ENCODE peak calls at places on chromosomes 13 and 19, in five cellular contexts. Q is omental fat pad, P is right atrium auricular region, U is Calu3, R is A549. T is an unnamed sample.

GRCh38 chr19:48806518-48806817 is 4.4 kb downstream of the BCAT2 start:
- DNase-seq in P (no peak), Q (no peak), U (peak), R (no peak), T (peak)

GRCh38 chr19:51493776-51494175 is 7.8 kb downstream of the SIGLEC12 start:
- DNase-seq in U (no peak), Q (no peak), R (no peak), P (no peak), T (no peak)

GRCh38 chr13:82627183-82627582 is 1255.1 kb downstream of the SLITRK1 start:
- DNase-seq in R (peak), Q (no peak), U (no peak), P (no peak), T (no peak)

GRCh38 chr19:14023404-14024235 is 4.3 kb upstream of the RLN3 start:
- DNase-seq in Q (no peak), R (peak), U (peak), P (no peak), T (peak)

GRCh38 chr19:49949735-49950589 is 11.0 kb downstream of the SIGLEC11 start:
- DNase-seq in U (no peak), R (no peak), P (no peak), Q (no peak), T (no peak)

GRCh38 chr13:50375792-50376191 is 360.5 kb downstream of the KCNRG start:
- DNase-seq in R (no peak), U (no peak), P (no peak), Q (no peak), T (no peak)

GRCh38 chr19:24127601-24128000 is 40.6 kb downstream of the ZNF254 start:
- DNase-seq in R (peak), Q (no peak), P (no peak), U (no peak), T (no peak)

GRCh38 chr13:39957868-39958676 is 302.6 kb downstream of the COG6 start:
- DNase-seq in Q (no peak), R (no peak), P (no peak), U (no peak), T (no peak)

GRCh38 chr19:4094761-4095487 is 28.2 kb upstream of the ZBTB7A start:
- DNase-seq in U (no peak), P (no peak), Q (no peak), R (no peak), T (no peak)

GRCh38 chr19:57566396-57567256 is 7.0 kb upstream of the ZNF550 start:
- DNase-seq in P (no peak), Q (no peak), U (no peak), R (peak), T (no peak)

GRCh38 chr19:37251308-37252229 is 33.6 kb downstream of the ZNF383 start:
- DNase-seq in R (peak), U (no peak), Q (peak), P (peak), T (no peak)

DNA sequence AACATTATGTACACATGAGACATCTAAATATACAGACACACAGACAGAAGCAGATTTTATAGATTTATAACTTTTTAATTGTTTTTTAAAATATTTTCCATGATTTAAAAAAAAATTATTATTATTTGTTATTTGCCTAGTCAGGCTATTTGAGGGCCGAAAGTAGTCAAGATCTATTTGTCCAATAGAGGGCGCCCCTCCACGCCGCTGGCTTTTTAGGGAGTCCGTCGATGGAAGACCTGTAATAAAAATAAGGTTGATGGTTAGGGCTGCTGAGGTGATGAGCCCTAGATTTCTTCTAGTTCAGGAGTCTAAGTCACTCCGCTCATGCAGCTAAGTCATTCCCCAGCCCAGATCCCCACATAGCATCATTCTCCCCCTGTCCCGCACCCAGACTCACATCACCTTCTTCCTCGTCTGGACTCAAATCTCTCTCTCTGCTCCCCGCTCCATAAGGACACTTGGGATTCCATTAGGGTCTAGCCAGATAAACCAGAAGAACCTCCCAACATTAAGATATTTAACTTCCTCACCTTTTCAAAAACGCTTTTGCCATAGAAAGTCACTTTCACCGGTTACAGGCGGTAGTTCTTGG is 33.9 kb upstream of the CEACAM21 start:
- DNase-seq in Q (peak), R (peak), P (peak), U (peak), T (peak)
- TF ChIP-seq CTCF in Q (no peak), R (peak), P (peak), U (peak), T (peak)

GRCh38 chr13:74794582-74794981 is 660.4 kb upstream of the KLF12 start:
- DNase-seq in Q (no peak), U (no peak), P (no peak), R (no peak), T (no peak)
- TF ChIP-seq CTCF in Q (no peak), U (no peak), P (no peak), R (no peak), T (no peak)

GRCh38 chr19:5828661-5829566 is 10.6 kb downstream of the FUT6 start:
- DNase-seq in U (no peak), P (no peak), Q (no peak), R (no peak), T (no peak)

GRCh38 chr19:5827342-5827890 is 12.1 kb downstream of the FUT6 start:
- DNase-seq in P (no peak), U (no peak), R (no peak), Q (no peak), T (no peak)

GRCh38 chr19:5824791-5825577 is 14.5 kb downstream of the FUT6 start:
- DNase-seq in P (no peak), R (no peak), Q (no peak), U (no peak), T (no peak)

GRCh38 chr19:5827891-5828660 is 11.4 kb downstream of the FUT6 start:
- DNase-seq in P (peak), U (peak), R (peak), Q (peak), T (peak)

GRCh38 chr19:5826531-5827341 is 12.8 kb downstream of the FUT6 start:
- DNase-seq in R (peak), Q (no peak), P (peak), U (peak), T (peak)
- TF ChIP-seq CTCF in R (no peak), Q (no peak), P (peak), U (no peak), T (no peak)

GRCh38 chr13:93227906-93228801 is 1.5 kb downstream of the GPC6 start:
- DNase-seq in R (peak), P (peak), U (no peak), Q (no peak), T (peak)
- TF ChIP-seq CTCF in R (peak), P (peak), U (no peak), Q (no peak), T (peak)

T was measured in neural crest cell.